ENCODE peak calls at places on chromosome 16, in six cellular contexts. I is SK-N-SH, D is upper lobe of left lung, Y is A549, U is GM12878, R is transverse colon. O is an unnamed sample.
A peak's percentile ranks its signal among the peaks of the same experiment; 100 is the strongest.

GRCh38 chr16:56708821-56709685 is 20.9 kb upstream of the NUP93 start:
- DNase-seq in I (peak; percentile 52), D (no peak), Y (no peak), U (no peak), R (no peak), O (no peak)

GRCh38 chr16:89094252-89094901 is 725 bp downstream of the ACSF3 start:
- DNase-seq in I (peak; percentile 63), D (no peak), Y (no peak), U (no peak), R (peak; percentile 39), O (no peak)

GRCh38 chr16:55543470-55543869 is 23.0 kb upstream of the CAPNS2 start:
- DNase-seq in I (peak; percentile 16), D (no peak), Y (peak; percentile 31), U (no peak), R (no peak), O (no peak)

GRCh38 chr16:25568991-25569390 is 122.8 kb upstream of the HS3ST4 start:
- DNase-seq in I (no peak), D (no peak), Y (no peak), U (no peak), R (no peak), O (no peak)

GRCh38 chr16:30027588-30028437 is 3.3 kb downstream of the TLCD3B start:
- DNase-seq in I (no peak), D (no peak), Y (no peak), U (no peak), R (no peak), O (no peak)

GRCh38 chr16:28011223-28011622 is 52.3 kb downstream of the GSG1L start:
- DNase-seq in I (no peak), D (peak; percentile 22), Y (no peak), U (no peak), R (no peak), O (no peak)

GRCh38 chr16:64092284-64092683 is 1029.6 kb downstream of the CDH11 start:
- DNase-seq in I (no peak), D (no peak), Y (peak; percentile 0), U (no peak), R (no peak), O (no peak)

GRCh38 chr16:20004931-20005330 is 68.8 kb downstream of the GPR139 start:
- DNase-seq in I (no peak), D (no peak), Y (no peak), U (no peak), R (no peak), O (no peak)

GRCh38 chr16:77035361-77035760 is 155.6 kb upstream of the MON1B start:
- DNase-seq in I (no peak), D (no peak), Y (no peak), U (no peak), R (no peak), O (no peak)

GRCh38 chr16:53142823-53143568 is 88.2 kb downstream of the CHD9 start:
- DNase-seq in I (no peak), D (no peak), Y (peak; percentile 26), U (no peak), R (no peak), O (no peak)

GRCh38 chr16:85515319-85515745 is 97.8 kb upstream of the GSE1 start:
- DNase-seq in I (peak; percentile 82), D (no peak), Y (no peak), U (no peak), R (no peak), O (no peak)

GRCh38 chr16:8850279-8850885 is 18.4 kb downstream of the CARHSP1 start:
- DNase-seq in I (peak; percentile 36), D (no peak), Y (no peak), U (no peak), R (no peak), O (peak; percentile 76)
- TF ChIP-seq EP300 in I (peak; percentile 39), D (peak; percentile 89), Y (no peak), U (no peak), R (no peak), O (no peak)

GRCh38 chr16:152141-153128 is at the start of gene HBZ:
- DNase-seq in I (no peak), D (no peak), Y (no peak), U (no peak), R (no peak), O (no peak)
- H3K4me1 ChIP-seq in I (peaks cover 14% of the 10 kb centered on the region), D (peaks cover 9% of the 10 kb centered on the region), Y (peaks cover 5% of the 10 kb centered on the region), U (no peaks in the 10 kb centered on the region), R (peaks cover 5% of the 10 kb centered on the region), O (peaks cover 10% of the 10 kb centered on the region)

DNA sequence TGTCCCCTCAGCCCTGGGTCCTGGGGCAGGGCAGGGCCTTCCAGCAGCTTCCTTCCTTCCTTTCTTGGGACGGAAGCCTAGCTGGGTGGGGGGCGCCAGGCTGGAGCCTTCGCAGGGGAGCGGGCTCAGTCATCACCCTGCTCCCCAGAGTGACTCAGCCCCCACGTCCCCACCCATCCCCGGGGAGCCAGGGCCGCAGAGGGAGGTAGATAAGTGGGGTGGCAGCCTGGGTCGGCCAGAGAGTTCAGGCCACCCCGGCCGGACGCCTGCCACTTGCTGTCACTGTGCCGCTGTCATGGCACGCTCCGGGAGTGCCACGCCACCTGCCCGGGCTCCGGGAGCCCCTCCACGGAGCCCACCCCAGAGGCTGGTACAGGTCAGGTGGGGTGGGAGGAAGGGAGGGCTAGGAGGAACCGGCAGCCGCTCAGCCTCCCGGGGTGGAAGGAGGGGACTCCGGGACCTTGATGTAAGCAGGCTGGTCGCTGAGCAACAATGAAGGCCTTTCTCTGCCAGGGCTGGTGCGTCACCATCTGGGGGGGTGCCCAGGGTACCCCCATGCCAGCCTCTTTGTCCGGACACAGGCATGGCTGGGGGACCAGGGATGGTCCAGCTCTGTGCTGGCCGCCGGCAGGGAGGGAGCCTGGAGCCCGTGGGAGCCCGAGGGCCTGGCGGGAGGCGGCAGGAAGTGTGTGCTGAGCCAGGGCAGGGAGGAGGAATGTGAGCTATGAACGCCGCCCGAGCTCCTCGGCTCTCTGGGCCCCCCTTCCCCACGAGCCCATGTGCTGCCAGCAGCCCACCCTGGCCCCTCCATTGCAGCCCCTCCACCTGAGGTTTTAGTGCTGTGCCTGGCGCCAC is 6.6 kb downstream of the NHERF2 start:
- DNase-seq in I (peak; percentile 83), D (peak; percentile 90), Y (peak; percentile 65), U (no peak), R (peak; percentile 43), O (peak; percentile 92)
- TF ChIP-seq EP300 in I (no peak), D (no peak), Y (no peak), U (no peak), R (no peak), O (no peak)

GRCh38 chr16:65280988-65281530 is 159.2 kb upstream of the CDH11 start:
- DNase-seq in I (no peak), D (no peak), Y (no peak), U (no peak), R (no peak), O (no peak)

GRCh38 chr16:65283238-65283651 is 161.4 kb upstream of the CDH11 start:
- DNase-seq in I (peak; percentile 71), D (peak; percentile 3), Y (no peak), U (no peak), R (no peak), O (no peak)

GRCh38 chr16:65284583-65284982 is 162.7 kb upstream of the CDH11 start:
- DNase-seq in I (no peak), D (no peak), Y (no peak), U (no peak), R (no peak), O (no peak)

GRCh38 chr16:65278874-65279273 is 157.0 kb upstream of the CDH11 start:
- DNase-seq in I (no peak), D (no peak), Y (no peak), U (no peak), R (no peak), O (no peak)

GRCh38 chr16:65281636-65282035 is 159.8 kb upstream of the CDH11 start:
- DNase-seq in I (no peak), D (no peak), Y (no peak), U (no peak), R (no peak), O (no peak)
- H3K4me1 ChIP-seq in I (peaks cover 30% of the 10 kb centered on the region), D (no peaks in the 10 kb centered on the region), Y (no peaks in the 10 kb centered on the region), U (no peaks in the 10 kb centered on the region), R (no peaks in the 10 kb centered on the region), O (no peaks in the 10 kb centered on the region)

GRCh38 chr16:72848759-72849664 is 198.9 kb downstream of the ZFHX3 start:
- DNase-seq in I (peak; percentile 82), D (peak; percentile 90), Y (peak; percentile 93), U (no peak), R (peak; percentile 85), O (peak; percentile 94)
- TF ChIP-seq EP300 in I (peak; percentile 37), D (peak; percentile 61), Y (peak; percentile 18), U (no peak), R (no peak), O (peak; percentile 56)

DNA sequence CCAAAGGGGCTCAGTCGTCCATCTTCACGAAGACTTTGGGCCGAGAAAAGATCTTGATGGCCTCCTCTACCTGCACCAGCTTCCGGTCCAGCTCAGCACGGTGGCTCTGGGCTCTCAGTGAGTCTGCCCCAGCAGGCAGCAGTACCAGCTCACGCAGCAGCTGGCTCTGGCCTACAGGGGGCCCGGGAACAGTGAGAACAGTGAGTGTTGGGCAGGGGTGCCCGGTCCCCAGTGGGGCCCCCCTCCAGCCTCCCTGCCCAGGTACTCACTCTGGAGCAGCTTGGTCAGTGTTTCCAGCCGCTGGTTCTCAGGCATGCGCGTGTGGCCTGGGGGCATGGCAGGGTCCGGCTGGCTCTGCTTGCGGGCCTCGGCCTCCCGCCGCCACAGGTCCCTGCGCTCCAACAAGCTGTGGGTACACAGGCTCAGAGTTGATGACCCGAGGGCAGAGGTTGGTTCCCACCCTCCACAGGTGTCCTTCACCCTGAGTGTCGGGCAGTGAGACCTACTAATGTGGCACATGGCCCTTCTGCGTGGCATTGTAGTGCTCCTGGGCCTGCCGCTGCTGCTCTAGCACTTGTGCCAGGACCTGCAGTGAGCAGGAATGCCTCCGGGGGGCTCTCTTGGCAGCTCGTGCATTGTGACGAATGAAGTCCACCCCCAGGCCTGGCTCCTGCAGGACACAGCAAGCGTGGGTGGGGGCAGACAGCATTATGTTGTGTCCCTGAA is 2.6 kb downstream of the PARD6A start:
- DNase-seq in I (peak; percentile 58), D (peak; percentile 80), Y (peak; percentile 31), U (no peak), R (no peak), O (peak; percentile 63)
- H3K4me1 ChIP-seq in I (peaks cover 42% of the 10 kb centered on the region), D (peaks cover 41% of the 10 kb centered on the region), Y (peaks cover 23% of the 10 kb centered on the region), U (peaks cover 25% of the 10 kb centered on the region), R (peaks cover 43% of the 10 kb centered on the region), O (peaks cover 43% of the 10 kb centered on the region)

GRCh38 chr16:12613992-12614661 is 189.6 kb downstream of the CPPED1 start:
- DNase-seq in I (no peak), D (no peak), Y (no peak), U (no peak), R (no peak), O (no peak)

GRCh38 chr16:12614662-12615278 is 188.9 kb downstream of the CPPED1 start:
- DNase-seq in I (no peak), D (no peak), Y (no peak), U (no peak), R (no peak), O (no peak)

GRCh38 chr16:12611916-12612597 is 191.6 kb downstream of the CPPED1 start:
- DNase-seq in I (no peak), D (no peak), Y (no peak), U (no peak), R (no peak), O (no peak)

GRCh38 chr16:12612598-12613101 is 191.0 kb downstream of the CPPED1 start:
- DNase-seq in I (no peak), D (no peak), Y (peak; percentile 91), U (no peak), R (peak; percentile 12), O (no peak)

GRCh38 chr16:12613131-12613991 is 190.3 kb downstream of the CPPED1 start:
- DNase-seq in I (no peak), D (no peak), Y (peak; percentile 94), U (peak; percentile 76), R (peak; percentile 14), O (no peak)
- TF ChIP-seq EP300 in I (peak; percentile 64), D (no peak), Y (peak; percentile 84), U (peak; percentile 90), R (no peak), O (no peak)